ENCODE peak calls at places on chromosomes 4 and X, in seven cellular contexts. H is lower leg skin; E is cardiac fibroblast; R is GM10248; Y is GM20000; Q is NB4; T is CD8-positive, alpha-beta T cell. V is an unnamed sample.

GRCh38 chr4:52665592-52665991 is 6.5 kb upstream of the USP46 start:
- DNase-seq in Y (peak; percentile 57), H (no peak), R (peak; percentile 51), E (peak; percentile 22), Q (peak; percentile 29), T (no peak), V (no peak)

GRCh38 chr4:70601422-70602039 is 9.5 kb downstream of the AMBN start:
- DNase-seq in E (peak; percentile 74), R (peak; percentile 63), Q (peak; percentile 81), T (peak; percentile 61), Y (peak; percentile 58), H (no peak), V (peak; percentile 62)

GRCh38 chr4:158316264-158316663 is 106.0 kb downstream of the TMEM144 start:
- DNase-seq in Y (no peak), E (peak; percentile 43), Q (no peak), H (no peak), T (no peak), R (no peak), V (no peak)

GRCh38 chr4:14149469-14150030 is 522.0 kb upstream of the BOD1L1 start:
- DNase-seq in Q (no peak), E (no peak), R (no peak), T (no peak), H (no peak), Y (no peak), V (no peak)

GRCh38 chr4:113708250-113708649 is 53.3 kb downstream of the CAMK2D start:
- DNase-seq in Y (no peak), Q (no peak), R (no peak), T (no peak), H (no peak), E (no peak), V (no peak)

GRCh38 chr4:122602277-122603142 is 18.4 kb downstream of the IL21 start:
- DNase-seq in T (no peak), E (peak; percentile 76), H (no peak), Y (peak; percentile 17), R (peak; percentile 20), Q (peak; percentile 20), V (no peak)

GRCh38 chr4:157775971-157776370 is 396.9 kb downstream of the GASK1B start:
- DNase-seq in E (no peak), Q (no peak), T (no peak), Y (no peak), H (no peak), R (no peak), V (no peak)

GRCh38 chrX:146224442-146224841 is 406.8 kb downstream of the SLITRK2 start:
- DNase-seq in T (no peak), Y (no peak), H (no peak), E (no peak), R (no peak), Q (peak; percentile 10), V (no peak)

GRCh38 chr4:41197495-41197894 is 16.8 kb downstream of the APBB2 start:
- DNase-seq in H (no peak), Y (no peak), E (no peak), T (no peak), Q (no peak), R (no peak), V (no peak)

GRCh38 chr4:3722446-3723231 is 43.5 kb upstream of the ADRA2C start:
- DNase-seq in R (no peak), Y (no peak), H (no peak), T (no peak), Q (no peak), E (no peak), V (no peak)

GRCh38 chrX:16966745-16967144 is 20.3 kb downstream of the REPS2 start:
- DNase-seq in H (no peak), T (no peak), E (peak; percentile 12), Y (no peak), R (no peak), Q (no peak), V (no peak)

GRCh38 chr4:169385356-169385755 is 114.6 kb upstream of the SH3RF1 start:
- DNase-seq in T (no peak), E (peak; percentile 55), R (no peak), Q (no peak), Y (no peak), H (no peak), V (no peak)

GRCh38 chrX:148133099-148133725 is 152.1 kb downstream of the FMR1NB start:
- DNase-seq in R (no peak), H (no peak), E (peak; percentile 2), Y (no peak), T (no peak), Q (peak; percentile 44), V (no peak)

GRCh38 chr4:15400911-15401671 is 26.7 kb upstream of the C1QTNF7 start:
- DNase-seq in Y (no peak), E (peak; percentile 92), Q (peak; percentile 98), T (peak; percentile 33), H (peak; percentile 92), R (no peak), V (peak; percentile 47)

GRCh38 chr4:19130836-19131235 is 1109.3 kb upstream of the LCORL start:
- DNase-seq in Y (no peak), H (no peak), T (no peak), E (peak; percentile 13), Q (no peak), R (no peak), V (no peak)

GRCh38 chrX:149518236-149518635 is 13.1 kb upstream of the IDS start:
- DNase-seq in Y (no peak), E (no peak), R (no peak), Q (no peak), T (no peak), H (no peak), V (no peak)

GRCh38 chr4:139814285-139815015 is 148.8 kb downstream of the MGST2 start:
- DNase-seq in R (no peak), Y (no peak), H (peak; percentile 85), Q (peak; percentile 13), E (no peak), T (no peak), V (no peak)

GRCh38 chrX:9855536-9856320 is 69.5 kb downstream of the SHROOM2 start:
- DNase-seq in E (no peak), Q (no peak), H (no peak), R (no peak), Y (no peak), T (no peak), V (no peak)

GRCh38 chr4:85842540-85842939 is 367.6 kb downstream of the ARHGAP24 start:
- DNase-seq in H (no peak), E (peak; percentile 43), Q (peak; percentile 54), Y (no peak), R (no peak), T (no peak), V (peak; percentile 75)

GRCh38 chr4:4686396-4686795 is 144.5 kb upstream of the STX18 start:
- DNase-seq in Y (no peak), R (no peak), E (no peak), Q (no peak), T (no peak), H (no peak), V (no peak)

GRCh38 chrX:21811832-21812231 is 27.6 kb upstream of the MBTPS2 start:
- DNase-seq in Q (no peak), T (no peak), Y (no peak), H (no peak), E (no peak), R (no peak), V (no peak)

GRCh38 chrX:115911967-115912366 is 258.6 kb upstream of the AGTR2 start:
- DNase-seq in Q (no peak), T (no peak), E (no peak), H (no peak), Y (no peak), R (no peak), V (no peak)

GRCh38 chrX:115909017-115909416 is 261.5 kb upstream of the AGTR2 start:
- DNase-seq in E (no peak), Y (no peak), T (no peak), H (no peak), Q (no peak), R (no peak), V (no peak)

GRCh38 chrX:115906881-115907280 is 263.7 kb upstream of the AGTR2 start:
- DNase-seq in R (no peak), T (no peak), Q (no peak), Y (peak; percentile 0), E (no peak), H (no peak), V (no peak)

GRCh38 chrX:115913575-115913974 is 257.0 kb upstream of the AGTR2 start:
- DNase-seq in Q (no peak), T (no peak), Y (peak; percentile 4), H (no peak), R (no peak), E (no peak), V (no peak)

GRCh38 chrX:115912372-115912897 is 258.1 kb upstream of the AGTR2 start:
- DNase-seq in Y (peak; percentile 9), R (no peak), H (no peak), Q (no peak), E (no peak), T (no peak), V (no peak)
- TF ChIP-seq CTCF in Y (no peak), R (no peak), H (no peak), Q (peak; percentile 45), E (peak; percentile 9), T (no peak), V (no peak)

GRCh38 chr4:154854362-154854761 is 73.3 kb downstream of the RBM46 start:
- DNase-seq in H (no peak), R (no peak), E (peak; percentile 56), Q (peak; percentile 1), Y (no peak), T (no peak), V (no peak)
- TF ChIP-seq CTCF in H (no peak), R (no peak), E (peak; percentile 13), Q (no peak), Y (no peak), T (no peak), V (no peak)

DNA sequence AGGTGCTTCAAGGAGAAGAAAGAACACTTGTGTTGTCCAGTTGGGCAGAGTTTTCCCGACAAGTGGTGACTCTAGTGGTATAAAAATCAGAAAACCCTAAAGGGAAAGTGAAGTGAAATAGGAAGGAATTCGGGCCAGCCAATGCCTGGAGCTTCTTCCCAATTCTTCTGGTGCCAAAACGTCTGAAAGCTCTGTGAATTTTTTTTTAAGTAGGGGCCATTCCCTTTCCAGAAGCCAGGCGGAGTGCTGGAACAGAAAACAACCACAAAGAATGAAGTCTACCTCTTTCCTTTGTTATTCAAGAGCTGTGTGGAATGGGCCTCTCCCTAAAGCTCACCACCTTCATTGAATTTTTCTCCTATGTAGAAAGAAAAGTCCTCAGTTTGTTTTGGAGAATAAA is 43.1 kb upstream of the PPARGC1A start:
- DNase-seq in R (no peak), Q (no peak), Y (no peak), H (no peak), T (no peak), E (peak; percentile 14), V (no peak)
- TF ChIP-seq CTCF in R (no peak), Q (no peak), Y (no peak), H (no peak), T (no peak), E (no peak), V (no peak)

GRCh38 chrX:132954323-132954722 is 4.1 kb downstream of the HS6ST2 start:
- DNase-seq in R (no peak), E (no peak), Y (no peak), Q (no peak), H (no peak), T (no peak), V (no peak)

GRCh38 chrX:132957211-132958085 is 981 bp downstream of the HS6ST2 start:
- DNase-seq in Y (no peak), E (no peak), H (no peak), R (no peak), T (no peak), Q (no peak), V (no peak)

GRCh38 chrX:132953358-132953757 is 5.1 kb downstream of the HS6ST2 start:
- DNase-seq in H (no peak), T (no peak), Q (no peak), R (no peak), Y (no peak), E (no peak), V (no peak)

GRCh38 chrX:132956421-132957210 is 1.8 kb downstream of the HS6ST2 start:
- DNase-seq in R (no peak), Q (no peak), E (no peak), H (no peak), T (no peak), Y (peak; percentile 7), V (no peak)

GRCh38 chrX:132955710-132956109 is 2.7 kb downstream of the HS6ST2 start:
- DNase-seq in H (no peak), Q (no peak), Y (no peak), T (no peak), R (no peak), E (no peak), V (no peak)
- TF ChIP-seq CTCF in H (no peak), Q (no peak), Y (no peak), T (no peak), R (no peak), E (no peak), V (no peak)